ENCODE peak calls at places on chromosomes 3 and 15, in seven cellular contexts. Y, R, P, O, M, Z and G are unnamed samples.
A peak's percentile ranks its signal among the peaks of the same experiment; 100 is the strongest.

GRCh38 chr15:91867581-91868026 is 14.1 kb downstream of the SLCO3A1 start:
- DNase-seq in Y (no peak), R (peak; percentile 92), P (peak; percentile 83), O (no peak), M (peak; percentile 76), Z (no peak), G (no peak)

GRCh38 chr15:39907216-39907615 is 12.8 kb downstream of the GPR176 start:
- DNase-seq in Y (no peak), R (no peak), P (no peak), O (no peak), M (no peak), Z (no peak), G (no peak)

GRCh38 chr3:125054436-125055164 is 1.2 kb downstream of the HEG1 start:
- DNase-seq in Y (no peak), R (peak; percentile 70), P (no peak), O (no peak), M (no peak), Z (peak; percentile 67), G (no peak)

GRCh38 chr3:194042947-194043346 is 93.0 kb upstream of the HES1 start:
- DNase-seq in Y (no peak), R (peak; percentile 57), P (no peak), O (no peak), M (no peak), Z (no peak), G (no peak)

GRCh38 chr15:95929232-95929846 is 401.2 kb upstream of the NR2F2 start:
- DNase-seq in Y (no peak), R (peak; percentile 28), P (no peak), O (no peak), M (no peak), Z (no peak), G (no peak)

GRCh38 chr3:12155833-12156232 is 2.9 kb downstream of the TIMP4 start:
- DNase-seq in Y (no peak), R (peak; percentile 85), P (no peak), O (no peak), M (no peak), Z (no peak), G (no peak)

GRCh38 chr3:97871206-97871605 is 49.4 kb downstream of the CRYBG3 start:
- DNase-seq in Y (no peak), R (peak; percentile 11), P (no peak), O (no peak), M (no peak), Z (no peak), G (no peak)

GRCh38 chr3:72143322-72143721 is 358.4 kb upstream of the PROK2 start:
- DNase-seq in Y (no peak), R (peak; percentile 25), P (no peak), O (no peak), M (no peak), Z (no peak), G (no peak)

GRCh38 chr3:73143821-73144237 is 82.4 kb downstream of the EBLN2 start:
- DNase-seq in Y (no peak), R (no peak), P (no peak), O (no peak), M (no peak), Z (no peak), G (no peak)

GRCh38 chr3:125220183-125220582 is 7.6 kb upstream of the SLC12A8 start:
- DNase-seq in Y (no peak), R (no peak), P (no peak), O (no peak), M (no peak), Z (no peak), G (no peak)

GRCh38 chr3:364287-364686 is 167.7 kb downstream of the CHL1 start:
- DNase-seq in Y (no peak), R (no peak), P (no peak), O (no peak), M (no peak), Z (no peak), G (no peak)

GRCh38 chr15:77032647-77033416 is 37.9 kb downstream of the PSTPIP1 start:
- DNase-seq in Y (no peak), R (no peak), P (peak; percentile 41), O (no peak), M (peak; percentile 11), Z (no peak), G (no peak)

GRCh38 chr3:115800489-115801080 is 177.3 kb downstream of the GAP43 start:
- DNase-seq in Y (no peak), R (peak; percentile 59), P (no peak), O (no peak), M (no peak), Z (no peak), G (no peak)

GRCh38 chr3:112043621-112044201 is 9.2 kb downstream of the TMPRSS7 start:
- DNase-seq in Y (peak; percentile 94), R (peak; percentile 85), P (no peak), O (peak; percentile 36), M (peak; percentile 23), Z (peak; percentile 57), G (no peak)

GRCh38 chr3:169841171-169841570 is 28.5 kb upstream of the LRRC34 start:
- DNase-seq in Y (no peak), R (peak; percentile 50), P (no peak), O (no peak), M (no peak), Z (no peak), G (no peak)

GRCh38 chr15:69854521-69855171 is 243.1 kb downstream of the TLE3 start:
- DNase-seq in Y (no peak), R (peak; percentile 95), P (no peak), O (no peak), M (no peak), Z (no peak), G (no peak)

GRCh38 chr3:126540342-126540849 is 16.4 kb downstream of the CHST13 start:
- DNase-seq in Y (no peak), R (peak; percentile 84), P (no peak), O (no peak), M (peak; percentile 12), Z (no peak), G (no peak)

GRCh38 chr3:107599755-107600122 is 77.0 kb downstream of the BBX start:
- DNase-seq in Y (no peak), R (no peak), P (no peak), O (no peak), M (no peak), Z (no peak), G (no peak)

GRCh38 chr3:72185549-72186484 is 400.9 kb upstream of the PROK2 start:
- DNase-seq in Y (no peak), R (peak; percentile 76), P (no peak), O (no peak), M (no peak), Z (peak; percentile 26), G (no peak)

GRCh38 chr3:59572106-59572505 is 522.3 kb upstream of the CFAP20DC start:
- DNase-seq in Y (no peak), R (no peak), P (no peak), O (no peak), M (no peak), Z (no peak), G (no peak)